ENCODE peak calls at places on chromosome 21, in four cellular contexts. H is prostate gland, D is fibroblast of mammary gland, R is IMR-90. F is an unnamed sample.

GRCh38 chr21:21675601-21676000 is 677.4 kb downstream of the NCAM2 start:
- DNase-seq in H (no peak), R (no peak), D (no peak), F (no peak)

GRCh38 chr21:38503588-38503987 is 5.3 kb upstream of the ERG start:
- DNase-seq in D (peak), R (peak), H (no peak), F (peak)

GRCh38 chr21:44765231-44766013 is 36.2 kb downstream of the UBE2G2 start:
- DNase-seq in D (peak), R (no peak), H (no peak), F (no peak)

GRCh38 chr21:43302769-43303168 is 124.2 kb downstream of the SIK1 start:
- DNase-seq in D (no peak), H (no peak), R (no peak), F (no peak)

GRCh38 chr21:38938343-38938742 is 132.6 kb downstream of the ETS2 start:
- DNase-seq in R (peak), D (no peak), H (no peak), F (peak)

GRCh38 chr21:38242036-38242435 is 14.8 kb upstream of the KCNJ15 start:
- DNase-seq in R (no peak), D (no peak), H (no peak), F (no peak)

GRCh38 chr21:39020751-39021474 is 162.3 kb downstream of the PSMG1 start:
- DNase-seq in R (peak), H (no peak), D (peak), F (peak)

GRCh38 chr21:43933146-43933673 is 68.2 kb downstream of the AGPAT3 start:
- DNase-seq in R (no peak), H (no peak), D (no peak), F (no peak)

GRCh38 chr21:27171704-27172103 is 204.8 kb upstream of the ADAMTS5 start:
- DNase-seq in R (peak), D (peak), H (no peak), F (peak)

GRCh38 chr21:38308785-38309119 is 52.0 kb downstream of the KCNJ15 start:
- DNase-seq in R (no peak), H (no peak), D (no peak), F (no peak)

GRCh38 chr21:26852422-26852821 is 7.2 kb upstream of the ADAMTS1 start:
- DNase-seq in D (no peak), R (no peak), H (no peak), F (no peak)

GRCh38 chr21:25330266-25330665 is 277.0 kb downstream of the MRPL39 start:
- DNase-seq in H (no peak), R (peak), D (peak), F (peak)

GRCh38 chr21:37460196-37460595 is 93.6 kb downstream of the DYRK1A start:
- DNase-seq in D (no peak), H (no peak), R (no peak), F (no peak)

GRCh38 chr21:44027607-44028286 is 15.6 kb downstream of the TRAPPC10 start:
- DNase-seq in D (no peak), R (no peak), H (no peak), F (no peak)

DNA sequence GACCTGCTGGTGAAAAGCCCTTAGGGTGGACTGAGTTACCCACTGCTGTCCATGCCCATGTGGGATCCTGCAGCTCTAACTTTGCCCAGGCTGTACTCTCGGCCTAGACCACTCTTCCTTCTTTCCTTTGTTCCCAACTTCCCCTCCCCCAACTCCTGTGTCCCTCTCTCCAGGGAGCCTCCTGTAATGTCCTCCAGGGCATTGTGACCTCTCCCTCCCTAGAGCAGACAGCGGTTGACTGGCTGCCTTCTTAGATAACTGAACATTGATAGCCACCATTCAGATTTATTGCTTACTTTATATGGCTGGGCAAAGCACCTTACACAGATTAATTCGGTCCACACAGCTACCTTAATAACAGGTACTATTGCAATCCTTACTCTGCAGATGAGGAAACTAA is 5.0 kb downstream of the RUNX1 start:
- DNase-seq in H (no peak), D (no peak), R (no peak), F (no peak)
- H3K4me3 ChIP-seq in H (no peak), D (no peak), R (no peak), F (no peak)

DNA sequence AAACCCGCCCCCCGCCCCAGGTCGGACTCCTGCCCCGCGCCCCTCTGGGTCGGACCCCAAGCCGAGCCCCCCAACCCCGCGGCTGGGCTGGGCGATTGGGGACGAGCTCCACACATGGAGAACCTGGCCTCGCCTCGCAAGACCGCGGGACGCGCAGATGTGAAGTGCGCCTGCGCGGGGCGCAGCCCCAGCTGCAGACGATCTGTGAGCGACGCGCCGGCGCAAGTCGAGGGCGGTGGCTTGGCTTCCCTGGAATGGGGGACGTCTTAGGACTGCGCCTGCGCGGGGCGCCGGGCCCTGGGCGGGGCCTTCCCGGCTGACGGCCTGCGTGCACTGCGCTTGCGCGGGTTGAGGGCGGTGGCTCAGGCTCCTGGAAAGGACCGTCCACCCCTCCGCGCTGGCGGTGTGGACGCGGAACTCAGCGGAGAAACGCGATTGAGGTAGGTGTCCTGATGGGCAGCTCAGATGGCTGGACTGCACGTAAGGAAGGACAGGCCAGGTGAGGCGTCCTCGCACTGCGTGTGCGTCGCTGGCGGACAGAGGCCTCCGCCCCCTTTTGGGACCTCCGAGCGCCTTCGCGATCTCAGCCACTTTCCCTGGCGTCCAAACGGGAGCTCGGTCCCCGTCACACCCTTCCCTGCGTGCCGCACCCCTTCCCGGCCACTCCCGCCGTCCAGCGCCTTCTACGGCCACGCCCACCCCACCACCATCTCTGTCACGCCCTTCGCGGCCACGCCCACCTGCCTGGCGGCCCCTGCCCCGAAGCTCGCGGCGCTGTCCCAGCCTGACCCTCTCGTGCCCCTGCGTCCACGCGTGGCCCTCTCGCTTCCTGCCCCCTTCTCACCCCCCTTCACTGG is at the start of gene PRMT2:
- DNase-seq in R (peak), H (peak), D (peak), F (peak)
- TF ChIP-seq CTCF in R (no peak), H (no peak), D (no peak), F (no peak)

DNA sequence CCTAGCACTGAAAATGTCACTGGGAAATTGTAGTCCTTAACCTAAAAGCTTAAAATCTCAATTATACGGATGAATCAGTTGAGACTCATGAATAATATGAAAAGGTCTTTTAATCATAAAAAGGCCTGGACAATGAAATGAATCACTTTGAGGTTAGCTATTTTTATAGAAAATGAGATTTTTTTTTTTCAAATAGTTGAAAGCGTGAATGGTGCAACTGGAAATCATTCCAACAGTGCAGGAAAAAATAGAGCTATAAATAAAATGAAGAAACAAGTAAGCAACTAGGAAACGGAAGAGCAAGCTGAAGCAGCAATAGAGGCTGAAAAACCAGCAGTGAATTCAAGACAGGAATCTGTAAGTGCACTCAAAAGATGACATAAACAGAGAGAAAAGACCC is 142.9 kb downstream of the BACH1 start:
- DNase-seq in R (no peak), H (no peak), D (peak), F (no peak)
- H3K4me3 ChIP-seq in R (no peak), H (no peak), D (no peak), F (no peak)

DNA sequence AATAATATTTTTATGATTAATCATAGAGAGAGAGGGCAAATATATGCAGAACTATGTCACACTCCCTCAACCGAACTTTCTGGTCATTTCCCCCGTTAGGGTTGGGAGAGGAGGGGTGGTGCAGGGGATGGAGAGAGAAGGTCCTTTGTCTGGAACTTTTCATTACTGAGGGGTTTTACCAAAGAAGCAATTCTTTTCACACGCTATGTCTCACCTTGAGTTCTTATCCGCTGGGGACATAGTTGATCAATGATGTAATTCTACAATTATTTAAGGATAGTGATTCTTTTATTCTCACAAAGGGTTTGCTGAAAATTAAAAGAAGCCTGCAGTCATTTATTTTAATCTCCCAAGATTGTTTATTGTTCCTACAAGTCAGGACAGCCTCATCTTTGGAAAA is 98.3 kb upstream of the RUNX1 start:
- DNase-seq in H (no peak), R (no peak), D (no peak), F (no peak)
- TF ChIP-seq CTCF in H (no peak), R (no peak), D (no peak), F (no peak)

GRCh38 chr21:29194342-29194741 is 63.9 kb downstream of the MAP3K7CL start:
- DNase-seq in R (no peak), H (no peak), D (no peak), F (no peak)

GRCh38 chr21:29194847-29195246 is 64.4 kb downstream of the MAP3K7CL start:
- DNase-seq in D (no peak), R (peak), H (no peak), F (peak)

GRCh38 chr21:29193907-29194306 is 63.5 kb downstream of the MAP3K7CL start:
- DNase-seq in D (no peak), R (no peak), H (no peak), F (no peak)

GRCh38 chr21:29196664-29197052 is 66.2 kb downstream of the MAP3K7CL start:
- DNase-seq in H (no peak), D (no peak), R (peak), F (no peak)

DNA sequence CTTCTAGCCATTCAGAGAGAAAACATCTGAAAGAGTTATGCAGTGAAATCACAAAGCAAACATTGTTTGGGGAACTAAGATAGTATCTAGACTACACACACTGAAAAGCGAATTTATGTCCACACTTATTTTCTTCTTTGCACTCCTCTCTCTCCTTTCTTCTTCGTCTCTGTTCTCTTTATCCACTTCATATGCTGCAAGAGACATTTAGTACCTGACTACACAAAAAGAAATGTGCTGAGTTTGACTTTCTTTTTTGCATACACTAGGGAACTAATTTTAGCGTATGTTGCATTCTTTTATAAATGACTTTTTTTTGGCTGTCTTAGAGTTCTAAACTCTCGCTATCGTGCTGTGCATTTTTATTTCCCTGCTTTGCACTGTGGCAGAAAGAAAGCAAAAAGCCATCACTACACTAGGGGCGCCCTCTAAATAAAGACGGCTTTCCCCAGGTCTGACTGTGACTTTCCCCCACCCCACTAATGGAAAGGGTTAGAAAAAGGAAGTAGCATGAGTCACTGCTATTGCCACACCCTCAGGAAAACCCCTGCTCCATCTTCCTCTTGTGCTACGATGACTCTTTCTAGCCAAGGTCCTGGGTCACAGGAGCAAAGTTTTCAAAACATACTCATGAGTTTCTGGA is 65.7 kb downstream of the MAP3K7CL start:
- DNase-seq in R (peak), D (peak), H (no peak), F (peak)
- H3K4me3 ChIP-seq in R (peak), D (peak), H (no peak), F (peak)

DNA sequence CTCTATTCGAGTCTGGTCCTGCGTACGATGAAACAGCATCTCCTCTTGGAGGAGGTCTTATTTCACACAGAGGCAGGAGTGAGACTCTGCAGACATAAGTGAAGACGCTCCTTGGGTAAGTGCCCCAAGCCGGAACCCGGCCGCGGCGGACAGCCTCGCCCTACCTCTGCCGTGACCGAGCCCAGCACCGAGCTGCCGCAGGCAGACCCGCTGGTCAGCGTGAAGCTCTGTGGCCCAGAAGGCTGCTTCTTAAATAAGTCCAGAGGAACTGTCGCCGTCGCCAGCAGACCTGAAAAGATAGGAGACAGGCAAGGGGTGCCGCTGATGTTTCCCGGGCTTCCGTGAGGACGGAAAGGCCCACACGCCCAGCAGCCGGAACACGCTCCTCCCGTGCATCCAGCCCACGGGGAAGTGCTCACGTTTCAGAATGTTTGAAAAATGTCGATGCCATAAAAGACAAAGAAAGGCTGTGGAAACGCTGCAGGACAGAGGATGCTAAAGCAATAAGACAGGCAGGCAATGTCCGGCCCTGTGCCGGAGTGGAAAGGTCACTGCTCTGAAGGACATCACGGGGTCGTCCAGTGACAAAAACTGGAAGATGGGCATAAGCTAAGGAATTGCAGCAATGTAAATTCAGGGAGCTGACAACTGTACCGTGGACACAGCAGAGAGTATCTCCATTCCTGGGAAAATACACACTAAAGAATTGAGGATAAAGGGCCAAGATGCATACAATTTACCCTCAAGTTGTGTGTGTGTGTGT is 28.5 kb upstream of the PRDM15 start:
- DNase-seq in H (no peak), R (no peak), D (no peak), F (no peak)
- TF ChIP-seq CTCF in H (no peak), R (no peak), D (no peak), F (no peak)